ENCODE peak calls at places on chromosomes 2 and 18, in five cellular contexts. K is GM10248; L is PC-9; Y is DMS153; J is effector CD4-positive, alpha-beta T cell. A is an unnamed sample.

GRCh38 chr2:25215948-25216679 is 47.7 kb upstream of the POMC start:
- DNase-seq in Y (no peak), L (no peak), J (peak), K (peak), A (peak)

GRCh38 chr18:77635858-77636257 is 386.2 kb downstream of the GALR1 start:
- DNase-seq in L (no peak), J (no peak), K (no peak), Y (no peak), A (no peak)

GRCh38 chr2:189836644-189837043 is 52.4 kb downstream of the PMS1 start:
- DNase-seq in K (no peak), L (peak), Y (peak), J (no peak), A (no peak)

GRCh38 chr2:69770193-69770702 is 28.3 kb downstream of the ANXA4 start:
- DNase-seq in K (no peak), J (no peak), Y (peak), L (peak), A (no peak)

GRCh38 chr2:112154246-112155110 is 16.3 kb downstream of the FBLN7 start:
- DNase-seq in L (no peak), J (peak), Y (no peak), K (no peak), A (peak)

GRCh38 chr2:230974096-230974913 is 21.6 kb upstream of the SPATA3 start:
- DNase-seq in K (peak), J (peak), Y (no peak), L (no peak), A (peak)

GRCh38 chr2:158782616-158783015 is 12.5 kb upstream of the DAPL1 start:
- DNase-seq in L (no peak), K (no peak), J (no peak), Y (no peak), A (no peak)

GRCh38 chr2:240231838-240232244 is 91.4 kb upstream of the OTOS start:
- DNase-seq in K (no peak), J (no peak), L (no peak), Y (no peak), A (no peak)

GRCh38 chr2:202135111-202135874 is 62.2 kb downstream of the KIAA2012 start:
- DNase-seq in Y (no peak), K (no peak), J (no peak), L (peak), A (no peak)

GRCh38 chr18:76613058-76613457 is 118.0 kb upstream of the ZNF516 start:
- DNase-seq in Y (no peak), J (no peak), K (no peak), L (no peak), A (no peak)

GRCh38 chr2:136214801-136215200 is 96.9 kb upstream of the CXCR4 start:
- DNase-seq in L (peak), K (no peak), Y (no peak), J (no peak), A (no peak)

GRCh38 chr2:239590995-239591915 is 190.4 kb upstream of the HDAC4 start:
- DNase-seq in Y (no peak), J (no peak), K (no peak), L (no peak), A (no peak)

GRCh38 chr2:137929504-137929886 is 34.8 kb upstream of the HNMT start:
- DNase-seq in J (no peak), L (no peak), K (no peak), Y (no peak), A (no peak)

GRCh38 chr2:19787134-19787533 is 114.6 kb downstream of the TTC32 start:
- DNase-seq in Y (no peak), K (no peak), J (no peak), L (peak), A (no peak)

GRCh38 chr2:101843471-101843870 is 146.0 kb downstream of the MAP4K4 start:
- DNase-seq in L (no peak), K (no peak), J (no peak), Y (no peak), A (no peak)

GRCh38 chr2:164655750-164656149 is 34.5 kb upstream of the GRB14 start:
- DNase-seq in Y (no peak), J (no peak), L (no peak), K (no peak), A (no peak)

GRCh38 chr2:191637182-191638078 is 40.5 kb upstream of the NABP1 start:
- DNase-seq in J (no peak), L (peak), Y (peak), K (peak), A (no peak)

GRCh38 chr2:201342923-201343322 is 14.2 kb downstream of the FLACC1 start:
- DNase-seq in Y (no peak), L (no peak), J (no peak), K (no peak), A (no peak)

GRCh38 chr2:44553456-44553855 is 191.7 kb downstream of the CAMKMT start:
- DNase-seq in L (peak), J (no peak), Y (no peak), K (no peak), A (no peak)

GRCh38 chr2:26245231-26245732 is 543 bp downstream of the HADHB start:
- DNase-seq in L (peak), K (peak), Y (peak), J (peak), A (peak)

GRCh38 chr2:180191352-180192124 is 184.4 kb upstream of the CWC22 start:
- DNase-seq in Y (no peak), L (no peak), K (no peak), J (no peak), A (no peak)

GRCh38 chr2:3463156-3463835 is 56.0 kb downstream of the ADI1 start:
- DNase-seq in K (no peak), L (no peak), Y (no peak), J (no peak), A (no peak)

GRCh38 chr2:225270861-225271260 is 128.6 kb upstream of the NYAP2 start:
- DNase-seq in Y (peak), L (peak), J (no peak), K (peak), A (peak)

GRCh38 chr2:238415036-238415764 is 11.5 kb upstream of the ASB1 start:
- DNase-seq in Y (peak), K (no peak), L (no peak), J (no peak), A (no peak)

GRCh38 chr2:11140492-11140891 is 14.8 kb upstream of the SLC66A3 start:
- DNase-seq in Y (no peak), K (no peak), J (no peak), L (peak), A (no peak)

GRCh38 chr18:46718501-46719341 is 38.1 kb downstream of the ST8SIA5 start:
- DNase-seq in L (no peak), K (no peak), J (no peak), Y (no peak), A (no peak)

GRCh38 chr2:172089633-172090032 is 4.3 kb downstream of the DLX1 start:
- DNase-seq in J (no peak), L (no peak), K (no peak), Y (no peak), A (no peak)